ENCODE peak calls at places on chromosomes 3 and 15, in five cellular contexts. X is A549, F is HepG2, T is H1, H is GM12878. Z is an unnamed sample.

GRCh38 chr15:96860746-96861145 is 530.2 kb downstream of the NR2F2 start:
- DNase-seq in T (no peak), F (no peak), H (no peak), X (no peak), Z (no peak)

GRCh38 chr3:37308247-37308646 is 133.9 kb upstream of the LRRFIP2 start:
- DNase-seq in T (no peak), F (peak), H (no peak), X (peak), Z (peak)

GRCh38 chr15:63505842-63506222 is 1.4 kb downstream of the USP3 start:
- DNase-seq in X (no peak), F (no peak), T (no peak), H (no peak), Z (no peak)

GRCh38 chr3:169337541-169337940 is 326.0 kb downstream of the MECOM start:
- DNase-seq in T (no peak), H (no peak), F (no peak), X (no peak), Z (no peak)

GRCh38 chr3:130687327-130687726 is 59.3 kb downstream of the PIK3R4 start:
- DNase-seq in F (no peak), H (no peak), T (no peak), X (no peak), Z (no peak)

GRCh38 chr3:182965861-182966366 is 14.4 kb downstream of the DCUN1D1 start:
- DNase-seq in T (no peak), H (no peak), F (no peak), X (no peak), Z (no peak)

GRCh38 chr3:196684548-196685407 is 27.3 kb downstream of the CEP19 start:
- DNase-seq in F (peak), H (peak), X (peak), T (peak), Z (peak)

GRCh38 chr3:142288032-142288638 is 62.8 kb upstream of the GK5 start:
- DNase-seq in H (no peak), T (no peak), F (no peak), X (peak), Z (no peak)

GRCh38 chr3:108006077-108006675 is 84.7 kb downstream of the CD47 start:
- DNase-seq in T (no peak), X (peak), F (peak), H (no peak), Z (peak)

GRCh38 chr15:66849393-66849745 is 147.3 kb downstream of the SMAD6 start:
- DNase-seq in H (no peak), X (no peak), F (no peak), T (no peak), Z (no peak)

GRCh38 chr3:25033407-25034029 is 394.5 kb upstream of the RARB start:
- DNase-seq in X (peak), F (peak), H (no peak), T (peak), Z (peak)

GRCh38 chr3:56185827-56186226 is 282.4 kb downstream of the ERC2 start:
- DNase-seq in H (no peak), X (no peak), T (no peak), F (no peak), Z (no peak)

GRCh38 chr3:39350714-39351113 is 21.2 kb downstream of the CCR8 start:
- DNase-seq in F (no peak), H (no peak), T (no peak), X (no peak), Z (no peak)

GRCh38 chr3:195613468-195614069 is 29.8 kb upstream of the APOD start:
- DNase-seq in H (no peak), F (no peak), T (no peak), X (no peak), Z (no peak)
- TF ChIP-seq HDAC2 in H (no peak), F (no peak), T (no peak), X (no peak), Z (no peak)

GRCh38 chr3:135922903-135923250 is 42.7 kb upstream of the PPP2R3A start:
- DNase-seq in T (no peak), H (no peak), F (no peak), X (no peak), Z (no peak)
- TF ChIP-seq HDAC2 in T (no peak), H (no peak), F (no peak), X (no peak), Z (no peak)

GRCh38 chr3:60551455-60552209 is 699.6 kb downstream of the FHIT start:
- DNase-seq in T (no peak), X (no peak), H (no peak), F (no peak), Z (no peak)
- TF ChIP-seq HDAC2 in T (no peak), X (no peak), H (no peak), F (no peak), Z (no peak)

DNA sequence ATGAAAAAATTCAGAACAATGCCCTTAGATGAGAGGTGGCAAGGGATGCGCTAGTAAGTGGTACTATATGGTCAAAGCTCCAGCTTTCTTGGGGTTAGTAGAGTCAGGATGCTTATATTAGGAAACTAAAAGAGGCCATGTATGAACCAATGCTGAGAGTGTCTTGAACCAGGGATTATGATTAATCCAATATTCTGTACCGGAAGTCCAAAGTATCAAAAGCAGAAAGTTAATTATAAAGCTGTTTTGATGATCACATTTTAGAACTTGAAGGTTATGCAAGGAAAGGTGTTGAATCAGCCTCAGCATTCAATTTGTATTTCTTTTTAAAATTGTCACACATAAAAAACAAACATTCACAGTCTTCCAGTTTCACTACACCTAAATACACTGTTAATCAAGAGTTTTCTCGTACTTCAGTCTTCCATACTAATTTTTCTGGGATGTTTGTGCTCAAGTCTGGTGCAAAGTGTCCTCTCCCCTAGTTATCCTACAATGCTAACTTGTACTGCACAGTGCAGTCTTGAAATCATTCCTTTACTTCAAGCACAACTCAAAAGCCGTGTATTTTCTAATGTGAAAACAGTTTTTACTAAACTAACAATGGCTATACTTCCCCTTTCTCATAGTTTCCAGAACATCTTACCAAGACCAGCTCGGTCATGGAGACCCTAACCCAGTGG is 10.7 kb upstream of the FAH start:
- DNase-seq in X (no peak), T (no peak), F (no peak), H (no peak), Z (no peak)
- TF ChIP-seq HDAC2 in X (no peak), T (no peak), F (no peak), H (no peak), Z (no peak)

GRCh38 chr15:39551476-39551875 is 29.4 kb upstream of the THBS1 start:
- DNase-seq in H (no peak), F (no peak), T (no peak), X (no peak), Z (no peak)

GRCh38 chr15:39552546-39552945 is 28.3 kb upstream of the THBS1 start:
- DNase-seq in X (no peak), H (no peak), F (no peak), T (no peak), Z (no peak)

GRCh38 chr15:39549912-39550311 is 31.0 kb upstream of the THBS1 start:
- DNase-seq in F (no peak), T (no peak), X (no peak), H (no peak), Z (peak)

GRCh38 chr15:39546842-39547241 is 34.0 kb upstream of the THBS1 start:
- DNase-seq in H (no peak), T (no peak), F (no peak), X (no peak), Z (no peak)

GRCh38 chr15:39548561-39548960 is 32.3 kb upstream of the THBS1 start:
- DNase-seq in X (no peak), T (no peak), F (no peak), H (no peak), Z (no peak)
- TF ChIP-seq HDAC2 in X (no peak), T (no peak), F (no peak), H (no peak), Z (no peak)

DNA sequence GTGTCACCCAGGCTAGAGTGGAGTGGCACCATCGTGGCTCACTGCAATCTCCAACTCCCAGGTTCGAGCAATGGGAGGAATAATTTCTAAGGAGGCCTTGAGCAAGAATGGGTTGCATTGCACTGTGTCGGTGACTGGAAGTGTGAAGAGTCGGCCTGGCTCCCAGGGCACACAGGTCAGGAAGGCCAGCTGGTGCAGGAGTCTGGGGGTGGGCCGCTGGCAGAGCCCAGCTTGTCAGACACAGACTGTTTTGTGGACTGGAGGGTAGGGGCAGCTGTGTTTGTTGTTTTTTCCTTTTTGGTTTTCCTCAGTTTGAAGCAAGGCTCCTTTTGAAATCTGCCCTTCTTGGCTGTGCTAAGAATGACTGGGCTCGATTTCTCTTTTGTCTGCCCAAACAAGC is 66.2 kb downstream of the ITGA11 start:
- DNase-seq in H (no peak), X (no peak), F (no peak), T (no peak), Z (no peak)
- TF ChIP-seq HDAC2 in H (no peak), X (no peak), F (no peak), T (no peak), Z (no peak)

GRCh38 chr15:56292546-56293316 is 49.1 kb upstream of the RFX7 start:
- DNase-seq in X (no peak), T (no peak), F (no peak), H (no peak), Z (no peak)
- TF ChIP-seq HDAC2 in X (no peak), T (no peak), F (no peak), H (no peak), Z (no peak)

Z was measured in K562.